ENCODE peak calls at places on chromosome 10, in five cellular contexts. S is cardiac muscle cell; T is CD8-positive, alpha-beta T cell; E is prostate gland; X is CD4-positive, CD25-positive, alpha-beta regulatory T cell. H is an unnamed sample.

GRCh38 chr10:103576862-103577261 is 83.4 kb downstream of the NEURL1 start:
- DNase-seq in S (no peak), T (no peak), E (no peak), X (no peak), H (no peak)

GRCh38 chr10:11846542-11846941 is 23.4 kb downstream of the PROSER2 start:
- DNase-seq in S (no peak), T (no peak), E (no peak), X (no peak), H (no peak)

GRCh38 chr10:92242910-92243671 is 47.8 kb downstream of the CPEB3 start:
- DNase-seq in S (peak; percentile 84), T (peak; percentile 37), E (peak; percentile 63), X (no peak), H (peak; percentile 63)

GRCh38 chr10:11515596-11516418 is 95.6 kb downstream of the USP6NL start:
- DNase-seq in S (peak; percentile 66), T (peak; percentile 45), E (peak; percentile 39), X (peak; percentile 5), H (no peak)

GRCh38 chr10:26057466-26057865 is 123.4 kb downstream of the MYO3A start:
- DNase-seq in S (no peak), T (no peak), E (no peak), X (no peak), H (no peak)

GRCh38 chr10:79904671-79905321 is 44.1 kb downstream of the SFTPD start:
- DNase-seq in S (peak; percentile 72), T (peak; percentile 42), E (peak; percentile 28), X (no peak), H (peak; percentile 75)

GRCh38 chr10:128286413-128287097 is 160.3 kb upstream of the MKI67 start:
- DNase-seq in S (peak; percentile 62), T (no peak), E (no peak), X (no peak), H (no peak)

GRCh38 chr10:45518741-45519140 is 144.7 kb downstream of the ALOX5 start:
- DNase-seq in S (no peak), T (no peak), E (no peak), X (no peak), H (no peak)

GRCh38 chr10:50605280-50606270 is 18.2 kb downstream of the SGMS1 start:
- DNase-seq in S (peak; percentile 59), T (no peak), E (peak; percentile 90), X (no peak), H (peak; percentile 75)

GRCh38 chr10:36068542-36068941 is 426.4 kb upstream of the FZD8 start:
- DNase-seq in S (no peak), T (no peak), E (no peak), X (no peak), H (no peak)

GRCh38 chr10:119608316-119609155 is 11.8 kb upstream of the TIAL1 start:
- DNase-seq in S (peak; percentile 56), T (peak; percentile 28), E (peak; percentile 58), X (no peak), H (peak; percentile 39)

GRCh38 chr10:32955299-32955772 is 2.7 kb downstream of the ITGB1 start:
- DNase-seq in S (no peak), T (no peak), E (no peak), X (no peak), H (no peak)

GRCh38 chr10:32953277-32953927 is 4.6 kb downstream of the ITGB1 start:
- DNase-seq in S (no peak), T (no peak), E (no peak), X (no peak), H (no peak)

GRCh38 chr10:32954545-32955298 is 3.3 kb downstream of the ITGB1 start:
- DNase-seq in S (no peak), T (no peak), E (no peak), X (no peak), H (no peak)

GRCh38 chr10:32952541-32953276 is 5.3 kb downstream of the ITGB1 start:
- DNase-seq in S (no peak), T (no peak), E (no peak), X (no peak), H (no peak)

GRCh38 chr10:32954080-32954479 is 4.0 kb downstream of the ITGB1 start:
- DNase-seq in S (no peak), T (no peak), E (no peak), X (no peak), H (no peak)
- H3K27ac ChIP-seq in S (peak overlapping the region; percentile 85), T (no peak overlapping the region), E (no peak overlapping the region), X (peak overlapping the region; percentile 80), H (no peak overlapping the region)

GRCh38 chr10:71627956-71628355 is 91.6 kb downstream of the C10orf105 start:
- DNase-seq in S (no peak), T (no peak), E (no peak), X (no peak), H (no peak)
- H3K4me3 ChIP-seq in S (no peak overlapping the region), T (no peak overlapping the region), E (no peak overlapping the region), X (no peak overlapping the region), H (no peak overlapping the region)

DNA sequence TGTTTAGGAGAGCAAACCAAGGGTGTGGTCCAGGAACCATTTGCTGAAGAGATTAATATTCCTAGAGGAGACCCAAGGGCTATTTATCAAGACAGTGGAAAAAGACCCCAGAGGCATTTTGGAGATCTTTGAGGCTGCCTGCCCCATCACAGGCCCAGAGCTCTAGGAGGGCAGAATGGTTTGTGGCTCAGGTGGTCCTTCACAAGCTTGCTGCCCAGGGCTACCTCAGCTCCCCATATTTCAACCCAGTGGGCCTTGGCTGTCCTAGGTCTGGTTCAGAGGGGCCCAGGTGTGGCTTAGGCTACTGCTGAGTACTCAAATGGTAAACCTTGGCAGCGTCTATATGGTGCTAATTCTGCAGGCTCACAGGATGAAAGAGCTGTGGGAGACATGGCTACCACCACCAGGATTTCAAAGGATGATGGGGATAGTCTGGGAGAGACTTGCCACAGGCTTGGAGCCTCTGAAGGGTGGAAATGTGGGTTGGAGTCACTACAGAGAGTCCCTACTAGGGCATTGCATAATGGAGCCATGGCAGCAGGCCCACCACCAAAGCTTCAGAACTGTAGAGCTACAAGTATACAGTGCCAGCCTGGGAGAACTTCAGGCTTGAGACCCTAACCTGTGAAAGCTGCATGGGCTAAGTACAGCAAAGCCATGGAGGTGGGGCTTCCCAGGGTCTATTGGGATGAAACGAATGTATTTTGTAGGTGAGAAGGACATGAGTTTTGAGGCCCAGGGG is 24.3 kb downstream of the PTEN start:
- DNase-seq in S (no peak), T (no peak), E (no peak), X (no peak), H (no peak)
- H3K36me3 ChIP-seq in S (no peaks in the 10 kb centered on the region), T (peaks cover 12% of the 10 kb centered on the region), E (no peaks in the 10 kb centered on the region), X (peaks cover 26% of the 10 kb centered on the region), H (peaks cover 5% of the 10 kb centered on the region)

DNA sequence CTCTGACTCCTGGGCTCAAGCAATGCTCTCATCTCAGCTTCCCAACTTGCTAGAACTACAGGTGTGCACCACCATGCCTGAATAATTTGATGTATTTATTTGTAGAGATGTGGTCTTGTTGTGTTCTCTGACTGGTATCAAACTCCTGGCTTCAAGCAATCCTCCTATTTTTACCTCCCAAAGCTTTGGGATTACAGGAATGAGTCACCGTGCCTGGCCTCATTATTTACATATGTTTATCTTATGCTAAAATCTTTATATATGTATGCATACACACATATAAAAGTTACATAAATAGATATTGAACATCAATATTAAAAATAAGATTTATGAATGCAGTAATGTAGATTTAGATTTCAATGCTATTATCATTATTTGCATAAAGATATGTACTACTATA is 1634.6 kb upstream of the LRRTM3 start:
- DNase-seq in S (no peak), T (no peak), E (no peak), X (no peak), H (no peak)
- H3K27ac ChIP-seq in S (no peak overlapping the region), T (no peak overlapping the region), E (no peak overlapping the region), X (no peak overlapping the region), H (no peak overlapping the region)

GRCh38 chr10:116742367-116743265 is at the start of gene HSPA12A:
- DNase-seq in S (peak; percentile 89), T (peak; percentile 39), E (peak; percentile 64), X (peak; percentile 19), H (peak; percentile 74)
- H3K4me3 ChIP-seq in S (peak within 1 kb of the TSS; percentile 67), T (peak within 1 kb of the TSS; percentile 41), E (peak within 1 kb of the TSS; percentile 72), X (no peak within 1 kb of the TSS), H (peak within 1 kb of the TSS; percentile 67)

DNA sequence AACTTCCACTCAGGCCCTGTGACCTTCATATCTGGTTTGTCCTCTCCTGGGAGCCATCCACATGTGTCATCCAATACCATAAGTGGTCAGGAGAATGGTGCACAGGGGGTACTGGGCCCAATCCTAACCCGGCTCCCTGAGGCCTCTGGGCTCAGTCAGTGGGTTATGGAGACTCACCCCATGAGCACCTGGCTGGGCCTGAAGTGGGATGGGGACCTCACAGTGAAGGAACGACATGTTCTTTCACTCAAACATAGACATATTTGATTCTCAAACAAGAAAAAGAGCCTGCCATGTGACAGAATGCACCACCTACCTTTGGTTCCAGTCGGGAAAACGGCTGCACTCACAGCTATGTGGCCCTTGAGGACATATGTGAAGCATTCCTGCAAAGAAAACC is 51.8 kb downstream of the XPNPEP1 start:
- DNase-seq in S (no peak), T (no peak), E (no peak), X (no peak), H (no peak)
- H3K36me3 ChIP-seq in S (peaks cover 26% of the 10 kb centered on the region), T (peaks cover 40% of the 10 kb centered on the region), E (no peaks in the 10 kb centered on the region), X (peaks cover 77% of the 10 kb centered on the region), H (peaks cover 43% of the 10 kb centered on the region)